ENCODE peak calls at places on chromosomes 2 and 18, in nine cellular contexts. N is head of caudate nucleus; Q is cardiac fibroblast; D is heart left ventricle; L is nucleus accumbens; H is HTR-8/SVneo; S is kidney tubule cell; M is hepatic stellate cell; C is activated CD8-positive, alpha-beta memory T cell treated with anti-CD3 and anti-CD28 coated beads for 48 hours. E is an unnamed sample.
A peak's percentile ranks its signal among the peaks of the same experiment; 100 is the strongest.

GRCh38 chr18:57930476-57930875 is 113.5 kb upstream of the NEDD4L start:
- DNase-seq in H (no peak), C (no peak), S (no peak), D (no peak), M (no peak), L (no peak), N (no peak), Q (no peak), E (no peak)

GRCh38 chr2:217539126-217539525 is 463.7 kb downstream of the TNS1 start:
- DNase-seq in M (no peak), Q (no peak), S (no peak), D (no peak), C (no peak), N (no peak), L (no peak), H (no peak), E (no peak)

GRCh38 chr2:197179744-197180498 is 130.7 kb downstream of the ANKRD44 start:
- DNase-seq in D (peak; percentile 53), H (no peak), S (peak; percentile 31), N (no peak), L (no peak), M (peak; percentile 40), C (no peak), Q (peak; percentile 80), E (no peak)

GRCh38 chr2:209305746-209306196 is 118.1 kb upstream of the MAP2 start:
- DNase-seq in H (no peak), Q (no peak), L (no peak), C (no peak), N (no peak), M (no peak), S (no peak), D (no peak), E (no peak)

GRCh38 chr2:8094571-8094970 is 587.3 kb upstream of the ID2 start:
- DNase-seq in C (no peak), M (no peak), D (peak; percentile 34), L (no peak), S (no peak), N (no peak), Q (no peak), H (no peak), E (no peak)

GRCh38 chr18:77081387-77081773 is 51.2 kb downstream of the MBP start:
- DNase-seq in M (no peak), L (no peak), H (no peak), N (no peak), C (no peak), S (no peak), Q (peak; percentile 76), D (no peak), E (no peak)

GRCh38 chr2:64862623-64863022 is 126.6 kb upstream of the SLC1A4 start:
- DNase-seq in M (no peak), S (peak; percentile 59), N (no peak), D (no peak), Q (no peak), L (no peak), H (no peak), C (no peak), E (no peak)

GRCh38 chr2:66463206-66463605 is 28.3 kb downstream of the MEIS1 start:
- DNase-seq in S (no peak), N (no peak), D (no peak), Q (peak; percentile 56), C (no peak), L (no peak), H (no peak), M (no peak), E (no peak)

GRCh38 chr2:241859436-241860183 is 916 bp upstream of the PDCD1 start:
- DNase-seq in D (peak; percentile 74), Q (peak; percentile 59), H (no peak), L (peak; percentile 42), S (no peak), M (peak; percentile 85), C (peak; percentile 46), N (peak; percentile 56), E (no peak)